ENCODE peak calls at places on chromosomes 3 and 15, in nine cellular contexts. E is stimulated activated CD4-positive, alpha-beta T cell treated with anti-CD3 and anti-CD28 coated beads, Interleukin-1b, Interleukin-23, amount 100 ng/mL, for 1 hour; P is EL; V is activated CD4-positive, alpha-beta T cell treated with anti-CD3 and anti-CD28 coated beads, Interleukin-2, amount 50 U/mL, for 24 hours; U is ACHN; F is ureter; I is CD4-positive, alpha-beta T cell; Z is T-helper 2 cell; T is HEK293T. X is an unnamed sample.
A peak's percentile ranks its signal among the peaks of the same experiment; 100 is the strongest.

GRCh38 chr3:190877925-190878324 is 15.4 kb upstream of the GMNC start:
- DNase-seq in F (no peak), V (no peak), E (no peak), Z (no peak), P (no peak), U (no peak), I (no peak), T (no peak), X (no peak)

GRCh38 chr15:47439146-47439869 is 278.0 kb upstream of the SEMA6D start:
- DNase-seq in P (no peak), T (no peak), U (no peak), E (no peak), F (no peak), V (no peak), Z (no peak), I (no peak), X (no peak)

GRCh38 chr3:160343132-160343531 is 55.9 kb downstream of the IFT80 start:
- DNase-seq in V (no peak), T (no peak), I (no peak), U (peak; percentile 41), F (no peak), Z (no peak), E (no peak), P (peak; percentile 16), X (peak; percentile 75)

GRCh38 chr3:155317211-155317610 is 23.7 kb upstream of the STRIT1 start:
- DNase-seq in T (no peak), I (no peak), F (no peak), U (no peak), E (no peak), V (no peak), P (peak; percentile 23), Z (no peak), X (no peak)

GRCh38 chr15:60507596-60508424 is 28.9 kb upstream of the ICE2 start:
- DNase-seq in P (peak; percentile 65), Z (peak; percentile 67), F (no peak), T (peak; percentile 49), E (no peak), V (peak; percentile 53), U (peak; percentile 63), I (peak; percentile 14), X (peak; percentile 64)

GRCh38 chr3:64074895-64075679 is 51.8 kb upstream of the PSMD6 start:
- DNase-seq in T (no peak), E (no peak), P (no peak), V (no peak), Z (no peak), I (no peak), F (no peak), U (no peak), X (no peak)

GRCh38 chr3:88231207-88231606 is 81.4 kb downstream of the C3orf38 start:
- DNase-seq in Z (no peak), F (no peak), P (no peak), I (no peak), U (no peak), T (no peak), E (no peak), V (no peak), X (no peak)

GRCh38 chr3:175150812-175151411 is 291.8 kb downstream of the NAALADL2 start:
- DNase-seq in U (no peak), E (no peak), T (peak; percentile 6), F (no peak), V (no peak), I (no peak), Z (no peak), P (no peak), X (no peak)

GRCh38 chr3:31008986-31009385 is 114.5 kb upstream of the GADL1 start:
- DNase-seq in P (peak; percentile 56), E (no peak), I (no peak), U (no peak), Z (no peak), V (no peak), F (no peak), T (no peak), X (no peak)

GRCh38 chr3:71120012-71120411 is 463.5 kb downstream of the FOXP1 start:
- DNase-seq in U (no peak), V (no peak), E (no peak), Z (no peak), F (no peak), P (no peak), T (no peak), I (no peak), X (no peak)

GRCh38 chr3:148214695-148215094 is 483.0 kb upstream of the AGTR1 start:
- DNase-seq in F (no peak), E (no peak), T (no peak), P (peak; percentile 54), I (no peak), Z (no peak), U (no peak), V (no peak), X (no peak)

GRCh38 chr3:67109651-67110204 is 111.6 kb downstream of the KBTBD8 start:
- DNase-seq in V (no peak), I (no peak), F (no peak), T (no peak), E (no peak), P (peak; percentile 65), Z (no peak), U (peak; percentile 49), X (peak; percentile 81)

GRCh38 chr3:188383763-188384162 is 229.8 kb downstream of the LPP start:
- DNase-seq in V (no peak), U (peak; percentile 47), I (no peak), F (no peak), Z (no peak), E (no peak), T (no peak), P (no peak), X (no peak)

GRCh38 chr3:10813425-10813824 is 2.6 kb upstream of the SLC6A11 start:
- DNase-seq in I (no peak), T (no peak), F (no peak), V (no peak), P (no peak), U (no peak), Z (no peak), E (no peak), X (no peak)

GRCh38 chr15:71447328-71448250 is 332.3 kb downstream of the THSD4 start:
- DNase-seq in Z (no peak), E (no peak), T (no peak), P (peak; percentile 75), U (peak; percentile 45), V (no peak), I (no peak), F (no peak), X (peak; percentile 21)

GRCh38 chr3:72273615-72274014 is 488.7 kb upstream of the PROK2 start:
- DNase-seq in V (no peak), T (no peak), Z (no peak), F (no peak), U (no peak), E (no peak), P (peak; percentile 83), I (no peak), X (no peak)

GRCh38 chr3:13702226-13702820 is 153.4 kb downstream of the FBLN2 start:
- DNase-seq in Z (no peak), P (no peak), F (peak; percentile 29), T (no peak), I (no peak), V (no peak), E (no peak), U (no peak), X (no peak)

GRCh38 chr15:87752250-87752951 is 504.1 kb downstream of the NTRK3 start:
- DNase-seq in F (no peak), T (no peak), P (peak; percentile 95), V (no peak), U (peak; percentile 92), I (no peak), E (no peak), Z (no peak), X (no peak)

GRCh38 chr3:101703169-101703568 is 16.7 kb upstream of the RPL24 start:
- DNase-seq in F (no peak), P (no peak), V (no peak), Z (no peak), U (no peak), T (no peak), E (no peak), I (no peak), X (peak; percentile 51)

GRCh38 chr3:37989821-37990480 is 635 bp upstream of the VILL start:
- DNase-seq in I (no peak), Z (no peak), P (no peak), U (no peak), T (no peak), V (no peak), E (no peak), F (peak; percentile 39), X (no peak)

GRCh38 chr3:79057756-79058155 is 710.0 kb downstream of the ROBO1 start:
- DNase-seq in P (no peak), E (no peak), I (no peak), T (no peak), U (no peak), V (no peak), Z (no peak), F (no peak), X (no peak)